ENCODE peak calls at places on chromosomes 2 and 18, in six cellular contexts. One of them, this sample, is unnamed.

GRCh38 chr2:119283873-119284331 is 60.3 kb downstream of the STEAP3 start:
- DNase-seq in H1: no peak
- DNase-seq in HepG2: no peak
- DNase-seq in WTC11: no peak
- DNase-seq in HCT116: no peak
- DNase-seq in GM12878: no peak
- DNase-seq in this sample: no peak

GRCh38 chr2:128783193-128783671 is 464.6 kb upstream of the HS6ST1 start:
- DNase-seq in H1: no peak
- DNase-seq in HepG2: no peak
- DNase-seq in WTC11: no peak
- DNase-seq in HCT116: no peak
- DNase-seq in GM12878: no peak
- DNase-seq in this sample: no peak

GRCh38 chr2:71498261-71498701 is 44.9 kb downstream of the DYSF start:
- DNase-seq in H1: no peak
- DNase-seq in HepG2: peak; percentile 37
- DNase-seq in WTC11: no peak
- DNase-seq in HCT116: peak; percentile 64
- DNase-seq in GM12878: no peak
- DNase-seq in this sample: no peak

GRCh38 chr2:24702800-24703199 is 90.4 kb downstream of the PTRHD1 start:
- DNase-seq in H1: no peak
- DNase-seq in HepG2: no peak
- DNase-seq in WTC11: no peak
- DNase-seq in HCT116: peak; percentile 83
- DNase-seq in GM12878: no peak
- DNase-seq in this sample: no peak

GRCh38 chr2:147019296-147019695 is 825.5 kb upstream of the ACVR2A start:
- DNase-seq in H1: no peak
- DNase-seq in HepG2: no peak
- DNase-seq in WTC11: no peak
- DNase-seq in HCT116: no peak
- DNase-seq in GM12878: no peak
- DNase-seq in this sample: no peak

GRCh38 chr2:217045725-217046475 is 186.0 kb upstream of the TNP1 start:
- DNase-seq in H1: no peak
- DNase-seq in HepG2: no peak
- DNase-seq in WTC11: no peak
- DNase-seq in HCT116: no peak
- DNase-seq in GM12878: no peak
- DNase-seq in this sample: no peak

GRCh38 chr2:238216651-238217184 is 13.2 kb upstream of the ILKAP start:
- DNase-seq in H1: no peak
- DNase-seq in HepG2: no peak
- DNase-seq in WTC11: no peak
- DNase-seq in HCT116: no peak
- DNase-seq in GM12878: no peak
- DNase-seq in this sample: no peak

GRCh38 chr2:110714824-110715223 is 17.5 kb upstream of the ACOXL start:
- DNase-seq in H1: no peak
- DNase-seq in HepG2: no peak
- DNase-seq in WTC11: no peak
- DNase-seq in HCT116: no peak
- DNase-seq in GM12878: no peak
- DNase-seq in this sample: no peak

GRCh38 chr18:75625966-75626365 is 198.5 kb upstream of the SMIM21 start:
- DNase-seq in H1: no peak
- DNase-seq in HepG2: no peak
- DNase-seq in WTC11: no peak
- DNase-seq in HCT116: no peak
- DNase-seq in GM12878: no peak
- DNase-seq in this sample: no peak

GRCh38 chr2:216499641-216500218 is 1.1 kb downstream of the RPL37A start:
- DNase-seq in H1: no peak
- DNase-seq in HepG2: no peak
- DNase-seq in WTC11: no peak
- DNase-seq in HCT116: no peak
- DNase-seq in GM12878: no peak
- DNase-seq in this sample: no peak

GRCh38 chr2:205593891-205594290 is 88.4 kb upstream of the NRP2 start:
- DNase-seq in H1: no peak
- DNase-seq in HepG2: no peak
- DNase-seq in WTC11: no peak
- DNase-seq in HCT116: no peak
- DNase-seq in GM12878: no peak
- DNase-seq in this sample: no peak

GRCh38 chr2:241616168-241617125 is 20.5 kb downstream of the THAP4 start:
- DNase-seq in H1: no peak
- DNase-seq in HepG2: no peak
- DNase-seq in WTC11: peak; percentile 32
- DNase-seq in HCT116: no peak
- DNase-seq in GM12878: no peak
- DNase-seq in this sample: no peak
- TF ChIP-seq ATF3 in H1: no peak
- TF ChIP-seq ATF3 in HepG2: no peak
- TF ChIP-seq ATF3 in WTC11: no peak
- TF ChIP-seq ATF3 in HCT116: no peak
- TF ChIP-seq ATF3 in GM12878: no peak
- TF ChIP-seq ATF3 in this sample: no peak

GRCh38 chr18:12593861-12594260 is 64.0 kb downstream of the SPIRE1 start:
- DNase-seq in H1: no peak
- DNase-seq in HepG2: no peak
- DNase-seq in WTC11: no peak
- DNase-seq in HCT116: no peak
- DNase-seq in GM12878: no peak
- DNase-seq in this sample: no peak

GRCh38 chr18:12598181-12598921 is 59.6 kb downstream of the SPIRE1 start:
- DNase-seq in H1: no peak
- DNase-seq in HepG2: no peak
- DNase-seq in WTC11: no peak
- DNase-seq in HCT116: no peak
- DNase-seq in GM12878: no peak
- DNase-seq in this sample: no peak

GRCh38 chr18:12592597-12593127 is 65.2 kb downstream of the SPIRE1 start:
- DNase-seq in H1: no peak
- DNase-seq in HepG2: no peak
- DNase-seq in WTC11: no peak
- DNase-seq in HCT116: no peak
- DNase-seq in GM12878: no peak
- DNase-seq in this sample: no peak

GRCh38 chr18:12597775-12598174 is 60.1 kb downstream of the SPIRE1 start:
- DNase-seq in H1: no peak
- DNase-seq in HepG2: peak; percentile 84
- DNase-seq in WTC11: no peak
- DNase-seq in HCT116: peak; percentile 47
- DNase-seq in GM12878: no peak
- DNase-seq in this sample: no peak

DNA sequence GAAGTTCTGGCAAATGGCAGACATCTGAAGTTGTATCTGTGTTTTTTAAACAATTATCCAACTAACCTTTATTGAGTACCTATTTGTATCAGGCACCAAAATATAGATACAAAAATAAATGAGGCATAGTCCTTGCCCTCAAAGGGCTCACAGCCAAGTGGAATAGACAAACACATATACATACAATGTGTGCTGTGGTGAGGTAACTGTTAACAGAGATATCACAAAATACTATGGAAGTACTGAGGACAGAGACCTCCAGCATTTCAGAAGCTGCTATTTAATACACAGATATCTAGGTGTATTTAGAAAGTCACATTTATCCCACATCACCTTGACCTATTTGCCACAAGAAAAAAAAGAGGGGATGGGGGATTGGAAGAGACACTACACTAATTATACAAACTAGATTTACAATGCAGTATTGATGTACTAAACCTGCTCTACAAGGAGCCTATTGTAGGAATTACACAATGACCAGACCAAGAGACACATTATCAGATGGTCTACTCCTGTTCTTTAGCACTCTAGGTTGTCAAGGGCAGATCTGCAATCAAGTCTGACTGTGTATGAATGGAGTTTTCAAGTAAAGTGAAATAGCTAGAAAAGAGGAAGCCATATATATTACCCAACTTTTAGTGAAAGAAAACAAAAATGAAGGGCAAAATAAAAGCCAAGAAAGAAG is 62.2 kb downstream of the SPIRE1 start:
- DNase-seq in H1: no peak
- DNase-seq in HepG2: peak; percentile 97
- DNase-seq in WTC11: no peak
- DNase-seq in HCT116: no peak
- DNase-seq in GM12878: no peak
- DNase-seq in this sample: no peak
- TF ChIP-seq ATF3 in H1: no peak
- TF ChIP-seq ATF3 in HepG2: no peak
- TF ChIP-seq ATF3 in WTC11: no peak
- TF ChIP-seq ATF3 in HCT116: no peak
- TF ChIP-seq ATF3 in GM12878: no peak
- TF ChIP-seq ATF3 in this sample: no peak

DNA sequence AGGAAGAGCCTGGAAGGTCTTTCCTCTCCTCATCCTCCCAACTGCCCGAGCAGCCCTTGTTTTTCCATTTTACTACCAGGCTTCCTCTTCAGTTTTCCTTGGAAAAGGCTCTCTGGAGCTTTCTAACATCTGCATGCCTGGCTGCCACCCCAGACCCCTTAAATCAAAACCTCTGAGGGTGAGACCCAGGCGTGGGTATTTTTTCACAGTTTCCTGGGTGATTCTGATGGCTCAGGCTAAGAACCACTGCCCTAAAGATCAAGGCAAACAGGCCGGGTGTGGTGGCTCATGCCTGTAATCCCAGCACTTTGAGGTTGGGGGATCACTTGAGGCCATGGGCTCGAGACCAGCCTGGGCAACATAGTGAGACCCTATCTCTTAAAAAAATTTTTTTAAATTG is 35.4 kb downstream of the EMILIN2 start:
- DNase-seq in H1: no peak
- DNase-seq in HepG2: no peak
- DNase-seq in WTC11: no peak
- DNase-seq in HCT116: no peak
- DNase-seq in GM12878: no peak
- DNase-seq in this sample: no peak
- TF ChIP-seq ATF3 in H1: no peak
- TF ChIP-seq ATF3 in HepG2: no peak
- TF ChIP-seq ATF3 in WTC11: no peak
- TF ChIP-seq ATF3 in HCT116: no peak
- TF ChIP-seq ATF3 in GM12878: no peak
- TF ChIP-seq ATF3 in this sample: no peak

GRCh38 chr2:224312741-224313140 is 89.2 kb downstream of the FAM124B start:
- DNase-seq in H1: no peak
- DNase-seq in HepG2: no peak
- DNase-seq in WTC11: no peak
- DNase-seq in HCT116: no peak
- DNase-seq in GM12878: no peak
- DNase-seq in this sample: no peak

GRCh38 chr2:224309216-224309615 is 92.7 kb downstream of the FAM124B start:
- DNase-seq in H1: no peak
- DNase-seq in HepG2: no peak
- DNase-seq in WTC11: no peak
- DNase-seq in HCT116: no peak
- DNase-seq in GM12878: no peak
- DNase-seq in this sample: no peak

GRCh38 chr2:224308267-224308911 is 93.5 kb downstream of the FAM124B start:
- DNase-seq in H1: no peak
- DNase-seq in HepG2: no peak
- DNase-seq in WTC11: no peak
- DNase-seq in HCT116: no peak
- DNase-seq in GM12878: peak; percentile 23
- DNase-seq in this sample: no peak

GRCh38 chr2:224311226-224311625 is 90.7 kb downstream of the FAM124B start:
- DNase-seq in H1: no peak
- DNase-seq in HepG2: no peak
- DNase-seq in WTC11: no peak
- DNase-seq in HCT116: no peak
- DNase-seq in GM12878: no peak
- DNase-seq in this sample: no peak
- TF ChIP-seq ATF3 in H1: no peak
- TF ChIP-seq ATF3 in HepG2: no peak
- TF ChIP-seq ATF3 in WTC11: no peak
- TF ChIP-seq ATF3 in HCT116: no peak
- TF ChIP-seq ATF3 in GM12878: no peak
- TF ChIP-seq ATF3 in this sample: no peak

GRCh38 chr2:207405150-207405549 is 124.6 kb upstream of the CREB1 start:
- DNase-seq in H1: no peak
- DNase-seq in HepG2: no peak
- DNase-seq in WTC11: no peak
- DNase-seq in HCT116: no peak
- DNase-seq in GM12878: no peak
- DNase-seq in this sample: no peak

GRCh38 chr2:207409525-207409924 is 120.2 kb upstream of the CREB1 start:
- DNase-seq in H1: no peak
- DNase-seq in HepG2: no peak
- DNase-seq in WTC11: no peak
- DNase-seq in HCT116: no peak
- DNase-seq in GM12878: no peak
- DNase-seq in this sample: no peak

GRCh38 chr2:207412787-207413310 is 116.9 kb upstream of the CREB1 start:
- DNase-seq in H1: no peak
- DNase-seq in HepG2: no peak
- DNase-seq in WTC11: no peak
- DNase-seq in HCT116: no peak
- DNase-seq in GM12878: no peak
- DNase-seq in this sample: no peak

GRCh38 chr2:207403950-207404349 is 125.8 kb upstream of the CREB1 start:
- DNase-seq in H1: no peak
- DNase-seq in HepG2: no peak
- DNase-seq in WTC11: no peak
- DNase-seq in HCT116: no peak
- DNase-seq in GM12878: no peak
- DNase-seq in this sample: no peak

GRCh38 chr2:207408086-207408794 is 121.5 kb upstream of the CREB1 start:
- DNase-seq in H1: no peak
- DNase-seq in HepG2: peak; percentile 32
- DNase-seq in WTC11: no peak
- DNase-seq in HCT116: no peak
- DNase-seq in GM12878: peak; percentile 68
- DNase-seq in this sample: no peak
- TF ChIP-seq ATF3 in H1: no peak
- TF ChIP-seq ATF3 in HepG2: no peak
- TF ChIP-seq ATF3 in WTC11: no peak
- TF ChIP-seq ATF3 in HCT116: no peak
- TF ChIP-seq ATF3 in GM12878: no peak
- TF ChIP-seq ATF3 in this sample: no peak

GRCh38 chr2:234620018-234620417 is 123.1 kb upstream of the ARL4C start:
- DNase-seq in H1: no peak
- DNase-seq in HepG2: no peak
- DNase-seq in WTC11: no peak
- DNase-seq in HCT116: no peak
- DNase-seq in GM12878: no peak
- DNase-seq in this sample: no peak
- TF ChIP-seq ATF3 in H1: no peak
- TF ChIP-seq ATF3 in HepG2: no peak
- TF ChIP-seq ATF3 in WTC11: no peak
- TF ChIP-seq ATF3 in HCT116: no peak
- TF ChIP-seq ATF3 in GM12878: no peak
- TF ChIP-seq ATF3 in this sample: no peak

GRCh38 chr2:116747103-116747502 is 1067.4 kb upstream of the DDX18 start:
- DNase-seq in H1: no peak
- DNase-seq in HepG2: no peak
- DNase-seq in WTC11: no peak
- DNase-seq in HCT116: no peak
- DNase-seq in GM12878: no peak
- DNase-seq in this sample: no peak
- TF ChIP-seq ATF3 in H1: no peak
- TF ChIP-seq ATF3 in HepG2: no peak
- TF ChIP-seq ATF3 in WTC11: no peak
- TF ChIP-seq ATF3 in HCT116: no peak
- TF ChIP-seq ATF3 in GM12878: no peak
- TF ChIP-seq ATF3 in this sample: no peak

This sample was measured in K562.